ENCODE peak calls at places on chromosomes 2 and 18, in five cellular contexts. One of them, this sample, is unnamed. For H3K4me1, the result is how much of the 10 kb centered on the place peaks cover.

GRCh38 chr2:168521342-168521741 is 65.3 kb downstream of the CERS6 start:
- DNase-seq in tibial nerve: no peak
- DNase-seq in ovary: no peak
- DNase-seq in uterus: no peak
- DNase-seq in upper lobe of left lung: no peak
- DNase-seq in this sample: no peak

GRCh38 chr2:55838653-55839052 is 84.9 kb downstream of the EFEMP1 start:
- DNase-seq in upper lobe of left lung: no peak
- DNase-seq in ovary: no peak
- DNase-seq in uterus: no peak
- DNase-seq in tibial nerve: no peak
- DNase-seq in this sample: no peak

GRCh38 chr18:51890762-51891161 is 449.2 kb upstream of the DCC start:
- DNase-seq in upper lobe of left lung: no peak
- DNase-seq in uterus: peak
- DNase-seq in ovary: no peak
- DNase-seq in tibial nerve: no peak
- DNase-seq in this sample: peak

GRCh38 chr18:70523035-70523797 is 234.4 kb downstream of the SOCS6 start:
- DNase-seq in ovary: no peak
- DNase-seq in uterus: no peak
- DNase-seq in upper lobe of left lung: no peak
- DNase-seq in tibial nerve: no peak
- DNase-seq in this sample: no peak

GRCh38 chr2:120763516-120763915 is 27.8 kb downstream of the GLI2 start:
- DNase-seq in ovary: peak
- DNase-seq in tibial nerve: no peak
- DNase-seq in upper lobe of left lung: no peak
- DNase-seq in uterus: peak
- DNase-seq in this sample: no peak

GRCh38 chr2:198518935-198519334 is 714.5 kb downstream of the PLCL1 start:
- DNase-seq in ovary: no peak
- DNase-seq in tibial nerve: no peak
- DNase-seq in upper lobe of left lung: no peak
- DNase-seq in uterus: no peak
- DNase-seq in this sample: no peak

GRCh38 chr2:85133751-85134254 is 611 bp downstream of the TCF7L1 start:
- DNase-seq in uterus: peak
- DNase-seq in tibial nerve: no peak
- DNase-seq in upper lobe of left lung: peak
- DNase-seq in ovary: peak
- DNase-seq in this sample: peak

GRCh38 chr2:218782529-218782845 is 540 bp downstream of the CYP27A1 start:
- DNase-seq in ovary: no peak
- DNase-seq in tibial nerve: no peak
- DNase-seq in uterus: no peak
- DNase-seq in upper lobe of left lung: no peak
- DNase-seq in this sample: no peak

GRCh38 chr2:175889557-175890355 is 112.3 kb downstream of the LNPK start:
- DNase-seq in ovary: no peak
- DNase-seq in uterus: no peak
- DNase-seq in tibial nerve: no peak
- DNase-seq in upper lobe of left lung: no peak
- DNase-seq in this sample: no peak

GRCh38 chr2:207990784-207991183 is 34.5 kb downstream of the PLEKHM3 start:
- DNase-seq in upper lobe of left lung: no peak
- DNase-seq in tibial nerve: no peak
- DNase-seq in ovary: no peak
- DNase-seq in uterus: no peak
- DNase-seq in this sample: no peak

GRCh38 chr2:16003152-16003551 is 62.8 kb downstream of the MYCN start:
- DNase-seq in ovary: no peak
- DNase-seq in tibial nerve: no peak
- DNase-seq in upper lobe of left lung: no peak
- DNase-seq in uterus: no peak
- DNase-seq in this sample: no peak

GRCh38 chr2:131030478-131030971 is 62.7 kb downstream of the FAM168B start:
- DNase-seq in upper lobe of left lung: no peak
- DNase-seq in tibial nerve: no peak
- DNase-seq in ovary: no peak
- DNase-seq in uterus: no peak
- DNase-seq in this sample: no peak

GRCh38 chr18:28903366-28903765 is 726.4 kb upstream of the CDH2 start:
- DNase-seq in ovary: no peak
- DNase-seq in uterus: no peak
- DNase-seq in upper lobe of left lung: no peak
- DNase-seq in tibial nerve: no peak
- DNase-seq in this sample: no peak

GRCh38 chr2:54613794-54614257 is 109.6 kb upstream of the EML6 start:
- DNase-seq in tibial nerve: no peak
- DNase-seq in ovary: no peak
- DNase-seq in uterus: no peak
- DNase-seq in upper lobe of left lung: no peak
- DNase-seq in this sample: no peak

GRCh38 chr2:40227200-40227599 is 224.7 kb downstream of the SLC8A1 start:
- DNase-seq in tibial nerve: no peak
- DNase-seq in ovary: no peak
- DNase-seq in upper lobe of left lung: no peak
- DNase-seq in uterus: no peak
- DNase-seq in this sample: no peak

GRCh38 chr18:32470713-32471633 is at the start of gene GAREM1:
- DNase-seq in upper lobe of left lung: peak
- DNase-seq in ovary: peak
- DNase-seq in uterus: peak
- DNase-seq in tibial nerve: peak
- DNase-seq in this sample: peak
- TF ChIP-seq CTCF in upper lobe of left lung: peak
- TF ChIP-seq CTCF in ovary: peak
- TF ChIP-seq CTCF in uterus: peak
- TF ChIP-seq CTCF in tibial nerve: peak
- TF ChIP-seq CTCF in this sample: peak

GRCh38 chr2:237701859-237702370 is 74.5 kb downstream of the LRRFIP1 start:
- DNase-seq in uterus: no peak
- DNase-seq in upper lobe of left lung: no peak
- DNase-seq in tibial nerve: no peak
- DNase-seq in ovary: no peak
- DNase-seq in this sample: no peak

GRCh38 chr2:237705225-237705524 is 77.8 kb downstream of the LRRFIP1 start:
- DNase-seq in tibial nerve: no peak
- DNase-seq in uterus: no peak
- DNase-seq in ovary: no peak
- DNase-seq in upper lobe of left lung: no peak
- DNase-seq in this sample: no peak

GRCh38 chr2:237702439-237703397 is 75.3 kb downstream of the LRRFIP1 start:
- DNase-seq in ovary: peak
- DNase-seq in upper lobe of left lung: peak
- DNase-seq in tibial nerve: no peak
- DNase-seq in uterus: peak
- DNase-seq in this sample: no peak

GRCh38 chr2:237706257-237706656 is 78.9 kb downstream of the LRRFIP1 start:
- DNase-seq in ovary: peak
- DNase-seq in upper lobe of left lung: no peak
- DNase-seq in tibial nerve: no peak
- DNase-seq in uterus: no peak
- DNase-seq in this sample: no peak

DNA sequence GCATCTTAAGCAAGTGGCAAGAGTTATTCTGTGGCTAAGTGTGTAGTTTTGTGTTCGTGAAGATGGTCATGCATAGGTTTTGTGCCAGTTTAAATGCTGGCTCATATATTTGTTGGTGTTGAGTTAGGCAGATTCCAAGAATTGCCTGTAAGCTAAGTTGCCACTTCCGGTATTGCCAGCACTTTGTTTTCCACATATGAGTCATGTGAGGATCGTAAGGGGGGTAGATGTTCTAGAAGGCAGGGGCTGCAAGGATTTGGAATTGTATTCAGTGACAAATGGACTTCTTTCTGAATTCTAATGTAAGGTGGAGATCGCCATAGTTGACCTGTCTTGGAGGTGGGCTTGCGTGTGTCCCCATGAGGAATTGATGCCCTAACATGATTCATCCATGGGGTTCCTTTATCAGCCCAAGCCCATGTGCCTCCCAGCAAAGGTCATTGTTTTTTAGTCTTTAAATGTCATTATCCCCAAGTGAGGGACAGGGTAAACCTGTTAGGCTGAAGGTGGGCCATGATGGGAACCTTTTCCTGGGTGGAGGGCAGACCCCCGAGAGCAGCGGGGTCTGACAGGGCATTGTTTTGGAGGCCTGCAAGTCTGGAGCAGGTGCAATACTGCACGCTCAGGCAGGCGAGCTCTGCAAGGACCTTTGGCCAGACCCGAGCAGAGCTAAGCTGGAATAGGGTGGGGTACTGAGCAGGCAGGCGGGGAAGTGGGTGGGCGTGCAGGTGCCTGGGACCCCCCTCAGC is 77.3 kb downstream of the LRRFIP1 start:
- DNase-seq in ovary: no peak
- DNase-seq in upper lobe of left lung: no peak
- DNase-seq in tibial nerve: no peak
- DNase-seq in uterus: no peak
- DNase-seq in this sample: no peak
- H3K4me1 ChIP-seq in ovary: under half
- H3K4me1 ChIP-seq in upper lobe of left lung: half or more
- H3K4me1 ChIP-seq in tibial nerve: under half
- H3K4me1 ChIP-seq in uterus: under half
- H3K4me1 ChIP-seq in this sample: under half

GRCh38 chr2:112033600-112033999 is 21.5 kb upstream of the TMEM87B start:
- DNase-seq in ovary: no peak
- DNase-seq in uterus: peak
- DNase-seq in upper lobe of left lung: no peak
- DNase-seq in tibial nerve: no peak
- DNase-seq in this sample: no peak

GRCh38 chr2:112031916-112032582 is 23.0 kb upstream of the TMEM87B start:
- DNase-seq in tibial nerve: no peak
- DNase-seq in upper lobe of left lung: no peak
- DNase-seq in ovary: no peak
- DNase-seq in uterus: no peak
- DNase-seq in this sample: peak

GRCh38 chr2:112031473-112031872 is 23.6 kb upstream of the TMEM87B start:
- DNase-seq in upper lobe of left lung: no peak
- DNase-seq in ovary: peak
- DNase-seq in tibial nerve: no peak
- DNase-seq in uterus: no peak
- DNase-seq in this sample: no peak

GRCh38 chr2:112034924-112035323 is 20.1 kb upstream of the TMEM87B start:
- DNase-seq in uterus: no peak
- DNase-seq in upper lobe of left lung: no peak
- DNase-seq in ovary: no peak
- DNase-seq in tibial nerve: no peak
- DNase-seq in this sample: no peak

GRCh38 chr2:112032615-112033457 is 22.2 kb upstream of the TMEM87B start:
- DNase-seq in upper lobe of left lung: no peak
- DNase-seq in tibial nerve: no peak
- DNase-seq in ovary: peak
- DNase-seq in uterus: peak
- DNase-seq in this sample: peak
- TF ChIP-seq POLR2A in upper lobe of left lung: no peak
- TF ChIP-seq POLR2A in tibial nerve: no peak
- TF ChIP-seq POLR2A in ovary: no peak
- TF ChIP-seq POLR2A in uterus: no peak
- TF ChIP-seq POLR2A in this sample: no peak

DNA sequence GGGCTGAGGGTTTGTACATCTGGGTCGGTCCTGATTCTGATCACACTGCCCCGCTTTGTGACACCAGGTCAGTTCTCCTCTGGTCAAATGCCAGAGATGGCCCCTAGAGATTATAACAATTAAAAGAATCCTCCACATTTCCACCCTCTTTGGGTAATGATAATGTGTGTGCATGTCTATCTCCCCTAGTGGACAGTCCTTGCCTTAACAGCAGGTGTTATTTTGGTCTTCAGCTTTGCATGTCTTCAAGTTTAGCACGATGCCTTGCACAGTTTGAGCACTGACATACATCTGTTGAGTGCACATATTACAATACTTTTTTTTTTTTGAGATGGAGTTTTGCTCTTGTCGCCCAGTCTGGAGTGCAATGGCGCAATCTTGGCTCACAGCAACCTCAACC is 25.7 kb upstream of the COX7A2L start:
- DNase-seq in upper lobe of left lung: no peak
- DNase-seq in tibial nerve: no peak
- DNase-seq in ovary: no peak
- DNase-seq in uterus: no peak
- DNase-seq in this sample: no peak
- TF ChIP-seq CTCF in upper lobe of left lung: no peak
- TF ChIP-seq CTCF in tibial nerve: no peak
- TF ChIP-seq CTCF in ovary: peak
- TF ChIP-seq CTCF in uterus: no peak
- TF ChIP-seq CTCF in this sample: no peak

GRCh38 chr2:200322607-200323006 is 16.1 kb downstream of the SPATS2L start:
- DNase-seq in ovary: no peak
- DNase-seq in upper lobe of left lung: no peak
- DNase-seq in tibial nerve: no peak
- DNase-seq in uterus: no peak
- DNase-seq in this sample: no peak
- H3K4me1 ChIP-seq in ovary: under half
- H3K4me1 ChIP-seq in upper lobe of left lung: under half
- H3K4me1 ChIP-seq in tibial nerve: under half
- H3K4me1 ChIP-seq in uterus: under half
- H3K4me1 ChIP-seq in this sample: under half

GRCh38 chr2:505931-506330 is 171.3 kb downstream of the TMEM18 start:
- DNase-seq in uterus: no peak
- DNase-seq in tibial nerve: no peak
- DNase-seq in ovary: no peak
- DNase-seq in upper lobe of left lung: no peak
- DNase-seq in this sample: no peak
- TF ChIP-seq POLR2A in uterus: no peak
- TF ChIP-seq POLR2A in tibial nerve: no peak
- TF ChIP-seq POLR2A in ovary: no peak
- TF ChIP-seq POLR2A in upper lobe of left lung: no peak
- TF ChIP-seq POLR2A in this sample: no peak

DNA sequence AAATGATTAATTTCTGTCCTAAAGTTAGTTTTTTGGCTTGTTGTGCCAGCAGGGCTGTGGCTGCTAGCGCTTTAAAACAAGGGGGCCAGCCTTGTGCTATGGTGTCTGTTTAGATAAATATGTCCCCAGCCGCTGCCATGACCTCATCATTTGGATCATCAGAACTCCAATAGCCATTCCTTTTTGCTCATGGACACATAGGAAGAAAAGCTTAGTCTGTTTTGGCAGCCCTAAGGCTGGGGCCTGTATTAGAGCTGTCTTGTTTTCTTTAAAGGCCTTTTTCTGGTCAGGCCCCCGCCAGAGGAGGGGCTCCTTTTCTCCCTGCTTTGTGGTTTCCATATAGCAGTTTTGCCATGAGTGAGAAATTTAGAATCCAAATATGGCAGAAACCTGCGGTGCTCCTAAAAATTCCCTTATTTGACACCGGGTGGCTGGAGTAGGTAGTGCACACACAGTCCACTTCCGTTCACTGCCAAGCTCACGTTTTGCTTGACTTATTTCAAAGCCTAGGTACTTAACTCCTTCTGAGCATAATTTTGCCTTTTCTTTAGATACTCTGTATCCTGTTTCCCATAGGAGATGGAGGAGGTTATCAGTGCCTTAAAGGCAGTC is 60.4 kb upstream of the SLC35G4 start:
- DNase-seq in ovary: no peak
- DNase-seq in tibial nerve: no peak
- DNase-seq in upper lobe of left lung: no peak
- DNase-seq in uterus: no peak
- DNase-seq in this sample: no peak
- TF ChIP-seq CTCF in ovary: no peak
- TF ChIP-seq CTCF in tibial nerve: no peak
- TF ChIP-seq CTCF in upper lobe of left lung: no peak
- TF ChIP-seq CTCF in uterus: no peak
- TF ChIP-seq CTCF in this sample: no peak

GRCh38 chr18:79599503-79599931 is 80.1 kb upstream of the CTDP1 start:
- DNase-seq in tibial nerve: peak
- DNase-seq in ovary: peak
- DNase-seq in upper lobe of left lung: peak
- DNase-seq in uterus: peak
- DNase-seq in this sample: peak
- H3K4me1 ChIP-seq in tibial nerve: under half
- H3K4me1 ChIP-seq in ovary: under half
- H3K4me1 ChIP-seq in upper lobe of left lung: under half
- H3K4me1 ChIP-seq in uterus: under half
- H3K4me1 ChIP-seq in this sample: under half